ENCODE peak calls at places on chromosome 14, in five cellular contexts. One of them, this sample, is unnamed.

GRCh38 chr14:23306412-23307145 is at the start of gene BCL2L2:
- DNase-seq in WTC11: peak
- DNase-seq in HepG2: peak
- DNase-seq in GM12878: no peak
- DNase-seq in H1: peak
- DNase-seq in this sample: peak

GRCh38 chr14:78007160-78007559 is 163.0 kb upstream of the NRXN3 start:
- DNase-seq in WTC11: no peak
- DNase-seq in HepG2: no peak
- DNase-seq in H1: no peak
- DNase-seq in GM12878: no peak
- DNase-seq in this sample: no peak

GRCh38 chr14:21016791-21017190 is 8.1 kb downstream of the NDRG2 start:
- DNase-seq in WTC11: no peak
- DNase-seq in H1: no peak
- DNase-seq in HepG2: no peak
- DNase-seq in GM12878: no peak
- DNase-seq in this sample: no peak

GRCh38 chr14:101235042-101235871 is 326.0 kb upstream of the DIO3 start:
- DNase-seq in WTC11: peak
- DNase-seq in H1: no peak
- DNase-seq in GM12878: no peak
- DNase-seq in HepG2: peak
- DNase-seq in this sample: peak

GRCh38 chr14:71478542-71478941 is 453.7 kb upstream of the RGS6 start:
- DNase-seq in GM12878: no peak
- DNase-seq in HepG2: no peak
- DNase-seq in H1: no peak
- DNase-seq in WTC11: no peak
- DNase-seq in this sample: no peak

GRCh38 chr14:80618751-80619329 is 322.7 kb downstream of the CEP128 start:
- DNase-seq in HepG2: no peak
- DNase-seq in GM12878: no peak
- DNase-seq in WTC11: no peak
- DNase-seq in H1: no peak
- DNase-seq in this sample: no peak

GRCh38 chr14:98957211-98958047 is 314.6 kb downstream of the BCL11B start:
- DNase-seq in WTC11: no peak
- DNase-seq in H1: no peak
- DNase-seq in GM12878: no peak
- DNase-seq in HepG2: no peak
- DNase-seq in this sample: no peak

GRCh38 chr14:102560436-102561261 is 31.8 kb upstream of the RCOR1 start:
- DNase-seq in HepG2: no peak
- DNase-seq in H1: no peak
- DNase-seq in GM12878: no peak
- DNase-seq in WTC11: no peak
- DNase-seq in this sample: no peak

GRCh38 chr14:103501041-103501870 is 21.4 kb downstream of the CKB start:
- DNase-seq in H1: no peak
- DNase-seq in HepG2: no peak
- DNase-seq in GM12878: no peak
- DNase-seq in WTC11: no peak
- DNase-seq in this sample: no peak

GRCh38 chr14:100673085-100673806 is 53.4 kb upstream of the DLK1 start:
- DNase-seq in GM12878: no peak
- DNase-seq in H1: peak
- DNase-seq in HepG2: peak
- DNase-seq in WTC11: peak
- DNase-seq in this sample: peak

GRCh38 chr14:66993512-66993911 is 195.7 kb upstream of the GARIN2 start:
- DNase-seq in WTC11: no peak
- DNase-seq in HepG2: no peak
- DNase-seq in H1: no peak
- DNase-seq in GM12878: no peak
- DNase-seq in this sample: no peak

GRCh38 chr14:104677506-104678332 is 11.7 kb upstream of the INF2 start:
- DNase-seq in GM12878: no peak
- DNase-seq in H1: no peak
- DNase-seq in WTC11: peak
- DNase-seq in HepG2: no peak
- DNase-seq in this sample: peak
- TF ChIP-seq ATF2 in GM12878: no peak
- TF ChIP-seq ATF2 in H1: no peak
- TF ChIP-seq ATF2 in WTC11: no peak
- TF ChIP-seq ATF2 in HepG2: no peak
- TF ChIP-seq ATF2 in this sample: no peak

GRCh38 chr14:95679995-95680735 is 6.1 kb upstream of the TCL1B start:
- DNase-seq in H1: no peak
- DNase-seq in GM12878: no peak
- DNase-seq in WTC11: no peak
- DNase-seq in HepG2: peak
- DNase-seq in this sample: no peak
- TF ChIP-seq ATF2 in H1: no peak
- TF ChIP-seq ATF2 in GM12878: no peak
- TF ChIP-seq ATF2 in WTC11: no peak
- TF ChIP-seq ATF2 in HepG2: no peak
- TF ChIP-seq ATF2 in this sample: no peak

GRCh38 chr14:41285193-41285748 is 321.4 kb upstream of the LRFN5 start:
- DNase-seq in HepG2: peak
- DNase-seq in GM12878: no peak
- DNase-seq in H1: no peak
- DNase-seq in WTC11: peak
- DNase-seq in this sample: no peak
- TF ChIP-seq ATF2 in HepG2: no peak
- TF ChIP-seq ATF2 in GM12878: no peak
- TF ChIP-seq ATF2 in H1: no peak
- TF ChIP-seq ATF2 in WTC11: no peak
- TF ChIP-seq ATF2 in this sample: no peak

GRCh38 chr14:75607044-75607443 is 28.6 kb downstream of the FLVCR2 start:
- DNase-seq in WTC11: no peak
- DNase-seq in HepG2: peak
- DNase-seq in GM12878: no peak
- DNase-seq in H1: no peak
- DNase-seq in this sample: no peak

GRCh38 chr14:75607842-75608640 is 29.6 kb downstream of the FLVCR2 start:
- DNase-seq in H1: no peak
- DNase-seq in GM12878: no peak
- DNase-seq in WTC11: no peak
- DNase-seq in HepG2: no peak
- DNase-seq in this sample: no peak

GRCh38 chr14:75612157-75612556 is 33.7 kb downstream of the FLVCR2 start:
- DNase-seq in WTC11: no peak
- DNase-seq in GM12878: no peak
- DNase-seq in HepG2: no peak
- DNase-seq in H1: no peak
- DNase-seq in this sample: no peak

GRCh38 chr14:75610839-75611238 is 32.4 kb downstream of the FLVCR2 start:
- DNase-seq in GM12878: no peak
- DNase-seq in WTC11: no peak
- DNase-seq in H1: no peak
- DNase-seq in HepG2: no peak
- DNase-seq in this sample: no peak

DNA sequence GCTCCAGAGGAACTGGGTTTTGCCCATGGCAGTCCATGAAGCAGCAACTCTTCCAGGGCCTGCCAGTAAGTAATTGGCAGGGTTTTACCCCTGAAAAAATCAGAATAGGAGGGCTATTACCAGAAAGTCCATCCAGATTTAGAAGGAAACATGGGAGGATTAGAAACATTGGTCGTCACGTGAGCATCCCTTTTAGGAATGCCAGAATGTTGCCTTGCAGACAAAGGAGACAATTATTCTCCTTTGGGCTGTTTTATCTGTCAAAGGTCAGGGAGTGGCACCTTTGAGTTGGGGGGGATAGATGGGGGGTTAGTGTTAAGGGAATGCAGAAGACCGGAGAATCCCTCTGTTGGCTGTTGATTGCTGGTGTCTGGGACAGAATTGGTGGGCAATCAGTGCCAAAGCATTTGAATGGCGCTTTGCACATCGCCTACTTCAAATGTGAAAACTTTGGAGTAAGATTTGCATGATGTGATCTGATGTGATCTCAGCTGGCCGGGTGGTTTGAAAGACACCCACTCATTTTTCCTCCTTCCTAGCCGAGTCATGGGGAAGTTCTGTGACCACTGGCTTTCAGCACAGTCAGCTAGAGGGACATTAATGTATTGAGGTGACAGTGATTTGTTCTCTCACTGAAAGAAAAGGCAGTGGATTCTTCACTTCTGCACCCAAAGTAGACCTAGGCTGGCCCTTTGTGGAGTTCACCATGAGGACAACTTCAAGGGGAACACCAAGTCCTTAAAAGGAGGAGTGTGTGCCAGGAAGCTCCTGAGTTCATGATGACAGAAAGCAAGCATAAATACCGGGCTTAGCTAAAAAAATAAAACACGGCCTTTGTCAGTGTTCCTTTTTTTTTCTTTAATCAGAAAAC is 31.4 kb downstream of the FLVCR2 start:
- DNase-seq in GM12878: no peak
- DNase-seq in WTC11: no peak
- DNase-seq in HepG2: no peak
- DNase-seq in H1: no peak
- DNase-seq in this sample: no peak
- TF ChIP-seq ATF2 in GM12878: no peak
- TF ChIP-seq ATF2 in WTC11: no peak
- TF ChIP-seq ATF2 in HepG2: no peak
- TF ChIP-seq ATF2 in H1: no peak
- TF ChIP-seq ATF2 in this sample: no peak

DNA sequence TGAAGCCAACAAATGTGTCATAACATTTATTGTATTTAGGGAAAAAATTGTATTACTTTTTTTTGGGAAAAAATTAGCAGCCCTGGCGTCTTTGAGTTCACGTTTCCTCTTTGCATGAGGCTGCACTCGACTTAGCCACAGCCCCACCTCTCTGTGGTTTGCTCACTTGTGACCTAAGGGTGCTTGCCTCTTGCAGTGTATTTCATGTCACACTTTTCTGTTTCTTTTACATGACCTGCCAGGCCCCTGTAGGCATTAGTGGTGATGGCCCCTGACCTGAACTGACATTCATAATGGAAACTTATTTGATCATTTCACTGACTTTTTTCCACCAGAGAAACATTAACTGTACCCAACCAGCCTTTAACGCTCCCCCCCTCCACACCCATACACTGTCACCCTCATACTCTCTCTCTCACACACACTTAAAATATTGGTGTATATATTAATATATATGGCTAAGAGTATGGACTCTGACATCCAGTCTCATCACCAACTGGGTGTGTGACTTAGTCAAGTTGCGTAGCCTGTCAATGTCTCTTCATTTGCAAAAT is 122.9 kb downstream of the PRKCH start:
- DNase-seq in H1: no peak
- DNase-seq in WTC11: no peak
- DNase-seq in HepG2: no peak
- DNase-seq in GM12878: no peak
- DNase-seq in this sample: no peak
- TF ChIP-seq ATF2 in H1: no peak
- TF ChIP-seq ATF2 in WTC11: no peak
- TF ChIP-seq ATF2 in HepG2: no peak
- TF ChIP-seq ATF2 in GM12878: peak
- TF ChIP-seq ATF2 in this sample: no peak

DNA sequence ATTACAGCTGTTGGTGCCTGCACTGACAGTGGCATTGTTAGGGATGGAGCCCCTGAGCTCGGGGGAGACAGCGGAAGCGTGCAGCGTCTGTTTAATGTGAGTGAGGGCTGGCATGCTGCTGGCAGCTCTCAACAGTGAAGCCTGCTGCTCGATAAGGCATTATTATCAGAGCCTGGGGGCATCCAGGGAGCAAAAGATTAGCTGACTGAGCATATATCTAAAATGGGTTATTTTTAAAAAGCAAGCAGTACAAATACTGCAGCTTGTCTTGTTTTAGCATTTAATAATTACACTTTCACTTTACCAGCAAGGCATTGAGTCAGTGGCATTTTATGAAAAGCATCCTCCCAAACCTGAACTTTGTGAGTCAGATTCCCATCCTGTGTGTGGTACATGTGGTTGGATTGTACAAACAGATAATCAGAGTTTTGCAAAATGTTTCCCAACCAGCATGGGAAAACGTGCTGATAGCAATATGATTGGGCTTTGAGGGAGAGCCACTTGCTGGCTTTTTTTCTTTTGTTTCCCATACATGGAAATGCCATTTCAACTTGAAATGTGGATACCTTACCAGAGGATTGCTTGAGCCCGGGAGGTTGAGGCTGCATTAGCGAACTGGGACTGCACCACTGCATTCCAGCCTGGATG is 150.8 kb downstream of the PRKCH start:
- DNase-seq in WTC11: no peak
- DNase-seq in H1: no peak
- DNase-seq in HepG2: peak
- DNase-seq in GM12878: no peak
- DNase-seq in this sample: no peak
- TF ChIP-seq ATF2 in WTC11: no peak
- TF ChIP-seq ATF2 in H1: no peak
- TF ChIP-seq ATF2 in HepG2: no peak
- TF ChIP-seq ATF2 in GM12878: no peak
- TF ChIP-seq ATF2 in this sample: no peak

DNA sequence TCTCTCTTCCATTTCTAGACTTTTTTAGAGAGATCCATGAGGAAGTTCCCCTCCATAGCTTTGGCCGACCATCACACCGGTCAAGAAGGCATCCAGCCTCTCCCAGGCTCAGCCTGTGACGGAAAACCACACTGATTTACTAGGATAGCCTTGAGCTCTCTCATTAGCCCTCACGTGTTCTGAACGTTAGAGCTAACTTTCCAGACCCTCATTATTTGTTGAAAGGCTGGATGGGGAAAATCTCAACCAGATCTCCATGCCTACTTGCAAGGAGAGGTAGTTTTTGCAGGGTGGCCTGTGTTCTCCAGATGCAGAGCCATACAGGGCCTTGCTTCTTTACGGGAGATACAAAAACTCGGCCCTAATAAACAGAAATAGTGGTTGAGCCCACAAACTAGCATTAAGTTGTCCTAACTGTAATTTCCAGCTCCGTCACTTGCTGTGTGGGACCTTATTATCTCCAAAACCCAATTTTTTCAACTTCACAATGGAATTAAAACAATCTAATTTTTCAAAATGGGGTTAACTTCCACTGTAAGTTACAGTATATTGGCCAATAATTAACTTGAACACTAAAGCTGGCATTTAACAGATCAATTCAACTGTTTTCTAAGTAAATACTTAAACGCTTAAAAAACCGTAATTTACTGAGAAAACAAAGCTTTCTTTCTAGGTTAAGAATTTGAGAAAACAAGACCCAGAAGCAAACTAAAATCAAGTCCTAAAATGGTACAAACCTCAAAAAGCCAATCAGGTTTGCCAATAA is 65.3 kb downstream of the KLHL28 start:
- DNase-seq in WTC11: no peak
- DNase-seq in HepG2: peak
- DNase-seq in H1: no peak
- DNase-seq in GM12878: no peak
- DNase-seq in this sample: no peak
- TF ChIP-seq ATF2 in WTC11: no peak
- TF ChIP-seq ATF2 in HepG2: no peak
- TF ChIP-seq ATF2 in H1: no peak
- TF ChIP-seq ATF2 in GM12878: no peak
- TF ChIP-seq ATF2 in this sample: no peak

DNA sequence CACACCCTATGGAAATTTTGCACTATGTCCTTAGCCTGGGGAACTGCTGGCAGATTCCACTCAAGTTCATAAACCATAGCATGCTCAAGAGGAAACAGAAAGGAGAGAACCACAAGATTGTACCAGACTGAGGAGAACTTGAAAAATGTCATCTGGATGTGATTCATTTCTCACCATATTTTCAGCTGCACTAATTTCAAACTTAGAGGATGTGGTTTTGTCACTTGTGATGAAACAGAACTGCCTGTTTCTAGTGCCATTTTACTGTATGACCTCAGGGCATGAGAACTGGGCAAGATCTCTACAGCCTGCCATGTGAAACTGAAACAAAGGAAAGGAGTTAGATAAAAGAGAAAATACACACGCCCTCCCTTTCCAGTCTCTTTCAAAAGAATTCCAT is 1493.1 kb upstream of the FLRT2 start:
- DNase-seq in GM12878: peak
- DNase-seq in WTC11: no peak
- DNase-seq in H1: no peak
- DNase-seq in HepG2: no peak
- DNase-seq in this sample: no peak
- TF ChIP-seq ATF2 in GM12878: no peak
- TF ChIP-seq ATF2 in WTC11: no peak
- TF ChIP-seq ATF2 in H1: no peak
- TF ChIP-seq ATF2 in HepG2: no peak
- TF ChIP-seq ATF2 in this sample: no peak